ENCODE peak calls at places on chromosomes 4 and X, in four cellular contexts. One of them, this sample, is unnamed.

GRCh38 chr4:20248155-20248558 is 3.5 kb upstream of the SLIT2 start:
- DNase-seq in neural crest cell: no peak
- DNase-seq in fibroblast of the aortic adventitia: peak
- DNase-seq in endodermal cell: no peak
- DNase-seq in this sample: no peak

GRCh38 chrX:110394653-110395052 is 36.0 kb downstream of the RTL9 start:
- DNase-seq in neural crest cell: no peak
- DNase-seq in fibroblast of the aortic adventitia: peak
- DNase-seq in endodermal cell: no peak
- DNase-seq in this sample: no peak

GRCh38 chr4:156475322-156475721 is 496.3 kb downstream of the PDGFC start:
- DNase-seq in neural crest cell: no peak
- DNase-seq in fibroblast of the aortic adventitia: peak
- DNase-seq in endodermal cell: no peak
- DNase-seq in this sample: no peak

GRCh38 chr4:40940317-40940720 is 190.6 kb downstream of the NSUN7 start:
- DNase-seq in neural crest cell: no peak
- DNase-seq in fibroblast of the aortic adventitia: peak
- DNase-seq in endodermal cell: no peak
- DNase-seq in this sample: no peak

GRCh38 chr4:132540797-132541196 is 608.3 kb upstream of the PCDH10 start:
- DNase-seq in neural crest cell: no peak
- DNase-seq in fibroblast of the aortic adventitia: no peak
- DNase-seq in endodermal cell: no peak
- DNase-seq in this sample: no peak

GRCh38 chrX:153504445-153505016 is 9.8 kb downstream of the BGN start:
- DNase-seq in neural crest cell: no peak
- DNase-seq in fibroblast of the aortic adventitia: no peak
- DNase-seq in endodermal cell: no peak
- DNase-seq in this sample: no peak

GRCh38 chrX:38859602-38860001 is 58.3 kb downstream of the MID1IP1 start:
- DNase-seq in neural crest cell: no peak
- DNase-seq in fibroblast of the aortic adventitia: peak
- DNase-seq in endodermal cell: no peak
- DNase-seq in this sample: no peak

GRCh38 chr4:107151173-107151572 is 115.1 kb upstream of the DKK2 start:
- DNase-seq in neural crest cell: no peak
- DNase-seq in fibroblast of the aortic adventitia: no peak
- DNase-seq in endodermal cell: no peak
- DNase-seq in this sample: no peak

GRCh38 chrX:48496660-48497059 is 12.1 kb upstream of the PORCN start:
- DNase-seq in neural crest cell: no peak
- DNase-seq in fibroblast of the aortic adventitia: no peak
- DNase-seq in endodermal cell: no peak
- DNase-seq in this sample: no peak

GRCh38 chrX:8815460-8816065 is 14.4 kb upstream of the FAM9A start:
- DNase-seq in neural crest cell: peak
- DNase-seq in fibroblast of the aortic adventitia: peak
- DNase-seq in endodermal cell: peak
- DNase-seq in this sample: no peak

GRCh38 chr4:41258783-41259182 is 2.1 kb downstream of the UCHL1 start:
- DNase-seq in neural crest cell: no peak
- DNase-seq in fibroblast of the aortic adventitia: peak
- DNase-seq in endodermal cell: peak
- DNase-seq in this sample: peak

GRCh38 chr4:157992038-157992706 is 180.7 kb downstream of the GASK1B start:
- DNase-seq in neural crest cell: peak
- DNase-seq in fibroblast of the aortic adventitia: peak
- DNase-seq in endodermal cell: no peak
- DNase-seq in this sample: no peak

GRCh38 chr4:141563721-141564120 is 72.7 kb upstream of the IL15 start:
- DNase-seq in neural crest cell: no peak
- DNase-seq in fibroblast of the aortic adventitia: peak
- DNase-seq in endodermal cell: no peak
- DNase-seq in this sample: no peak

GRCh38 chr4:75048208-75048879 is 115.4 kb downstream of the PARM1 start:
- DNase-seq in neural crest cell: no peak
- DNase-seq in fibroblast of the aortic adventitia: no peak
- DNase-seq in endodermal cell: peak
- DNase-seq in this sample: peak

GRCh38 chr4:102819588-102820365 is 7.6 kb downstream of the UBE2D3 start:
- DNase-seq in neural crest cell: no peak
- DNase-seq in fibroblast of the aortic adventitia: no peak
- DNase-seq in endodermal cell: no peak
- DNase-seq in this sample: no peak

GRCh38 chrX:13419918-13420317 is 100.1 kb upstream of the ATXN3L start:
- DNase-seq in neural crest cell: no peak
- DNase-seq in fibroblast of the aortic adventitia: no peak
- DNase-seq in endodermal cell: no peak
- DNase-seq in this sample: no peak

GRCh38 chr4:38223801-38224236 is 263.6 kb downstream of the PTTG2 start:
- DNase-seq in neural crest cell: peak
- DNase-seq in fibroblast of the aortic adventitia: no peak
- DNase-seq in endodermal cell: no peak
- DNase-seq in this sample: no peak

GRCh38 chr4:94577136-94577535 is 125.4 kb downstream of the PDLIM5 start:
- DNase-seq in neural crest cell: no peak
- DNase-seq in fibroblast of the aortic adventitia: peak
- DNase-seq in endodermal cell: peak
- DNase-seq in this sample: peak

GRCh38 chrX:123217077-123217476 is 33.0 kb downstream of the GRIA3 start:
- DNase-seq in neural crest cell: no peak
- DNase-seq in fibroblast of the aortic adventitia: peak
- DNase-seq in endodermal cell: no peak
- DNase-seq in this sample: no peak

GRCh38 chr4:123415977-123416376 is 19.4 kb downstream of the SPRY1 start:
- DNase-seq in neural crest cell: no peak
- DNase-seq in fibroblast of the aortic adventitia: peak
- DNase-seq in endodermal cell: no peak
- DNase-seq in this sample: no peak

GRCh38 chr4:106210021-106210420 is 106.0 kb downstream of the TBCK start:
- DNase-seq in neural crest cell: no peak
- DNase-seq in fibroblast of the aortic adventitia: no peak
- DNase-seq in endodermal cell: no peak
- DNase-seq in this sample: no peak

GRCh38 chr4:185822791-185823190 is 10.8 kb upstream of the SORBS2 start:
- DNase-seq in neural crest cell: no peak
- DNase-seq in fibroblast of the aortic adventitia: no peak
- DNase-seq in endodermal cell: no peak
- DNase-seq in this sample: no peak

GRCh38 chrX:31329298-31329697 is 257.5 kb upstream of the FTHL17 start:
- DNase-seq in neural crest cell: no peak
- DNase-seq in fibroblast of the aortic adventitia: no peak
- DNase-seq in endodermal cell: no peak
- DNase-seq in this sample: no peak

GRCh38 chr4:931194-931959 is 739 bp downstream of the GAK start:
- DNase-seq in neural crest cell: no peak
- DNase-seq in fibroblast of the aortic adventitia: peak
- DNase-seq in endodermal cell: no peak
- DNase-seq in this sample: no peak

GRCh38 chrX:63930140-63930539 is 145.1 kb upstream of the ARHGEF9 start:
- DNase-seq in neural crest cell: no peak
- DNase-seq in fibroblast of the aortic adventitia: no peak
- DNase-seq in endodermal cell: peak
- DNase-seq in this sample: no peak

GRCh38 chr4:130424211-130424610 is 1328.3 kb downstream of the C4orf33 start:
- DNase-seq in neural crest cell: no peak
- DNase-seq in fibroblast of the aortic adventitia: no peak
- DNase-seq in endodermal cell: no peak
- DNase-seq in this sample: no peak

GRCh38 chr4:53889335-53890084 is 174.9 kb downstream of the CHIC2 start:
- DNase-seq in neural crest cell: no peak
- DNase-seq in fibroblast of the aortic adventitia: peak
- DNase-seq in endodermal cell: no peak
- DNase-seq in this sample: no peak

GRCh38 chrX:15146515-15146914 is 123.4 kb downstream of the ASB9 start:
- DNase-seq in neural crest cell: peak
- DNase-seq in fibroblast of the aortic adventitia: peak
- DNase-seq in endodermal cell: peak
- DNase-seq in this sample: peak

GRCh38 chrX:96098471-96098870 is 586.2 kb upstream of the DIAPH2 start:
- DNase-seq in neural crest cell: no peak
- DNase-seq in fibroblast of the aortic adventitia: no peak
- DNase-seq in endodermal cell: no peak
- DNase-seq in this sample: no peak

GRCh38 chr4:150367326-150367725 is 214.6 kb upstream of the MAB21L2 start:
- DNase-seq in neural crest cell: no peak
- DNase-seq in fibroblast of the aortic adventitia: no peak
- DNase-seq in endodermal cell: peak
- DNase-seq in this sample: no peak

GRCh38 chrX:29948653-29949052 is 266.7 kb upstream of the MAGEB2 start:
- DNase-seq in neural crest cell: no peak
- DNase-seq in fibroblast of the aortic adventitia: peak
- DNase-seq in endodermal cell: no peak
- DNase-seq in this sample: no peak

GRCh38 chr4:78937837-78938236 is 1.4 kb downstream of the PAQR3 start:
- DNase-seq in neural crest cell: no peak
- DNase-seq in fibroblast of the aortic adventitia: peak
- DNase-seq in endodermal cell: no peak
- DNase-seq in this sample: no peak

GRCh38 chr4:8853249-8853648 is 18.4 kb downstream of the HMX1 start:
- DNase-seq in neural crest cell: no peak
- DNase-seq in fibroblast of the aortic adventitia: no peak
- DNase-seq in endodermal cell: peak
- DNase-seq in this sample: peak

GRCh38 chr4:80202190-80202711 is 4.9 kb downstream of the PRDM8 start:
- DNase-seq in neural crest cell: peak
- DNase-seq in fibroblast of the aortic adventitia: peak
- DNase-seq in endodermal cell: peak
- DNase-seq in this sample: peak

GRCh38 chr4:10584042-10584441 is 100.5 kb downstream of the CLNK start:
- DNase-seq in neural crest cell: no peak
- DNase-seq in fibroblast of the aortic adventitia: peak
- DNase-seq in endodermal cell: no peak
- DNase-seq in this sample: no peak

GRCh38 chrX:43267652-43268051 is 388.4 kb upstream of the MAOA start:
- DNase-seq in neural crest cell: no peak
- DNase-seq in fibroblast of the aortic adventitia: no peak
- DNase-seq in endodermal cell: no peak
- DNase-seq in this sample: no peak

GRCh38 chr4:71338846-71339593 is at the start of gene SLC4A4:
- DNase-seq in neural crest cell: no peak
- DNase-seq in fibroblast of the aortic adventitia: peak
- DNase-seq in endodermal cell: no peak
- DNase-seq in this sample: no peak

GRCh38 chrX:121333942-121334341 is 286.5 kb downstream of the GLUD2 start:
- DNase-seq in neural crest cell: no peak
- DNase-seq in fibroblast of the aortic adventitia: no peak
- DNase-seq in endodermal cell: no peak
- DNase-seq in this sample: no peak
- TF ChIP-seq CTCF in neural crest cell: no peak
- TF ChIP-seq CTCF in fibroblast of the aortic adventitia: no peak
- TF ChIP-seq CTCF in endodermal cell: peak
- TF ChIP-seq CTCF in this sample: no peak

DNA sequence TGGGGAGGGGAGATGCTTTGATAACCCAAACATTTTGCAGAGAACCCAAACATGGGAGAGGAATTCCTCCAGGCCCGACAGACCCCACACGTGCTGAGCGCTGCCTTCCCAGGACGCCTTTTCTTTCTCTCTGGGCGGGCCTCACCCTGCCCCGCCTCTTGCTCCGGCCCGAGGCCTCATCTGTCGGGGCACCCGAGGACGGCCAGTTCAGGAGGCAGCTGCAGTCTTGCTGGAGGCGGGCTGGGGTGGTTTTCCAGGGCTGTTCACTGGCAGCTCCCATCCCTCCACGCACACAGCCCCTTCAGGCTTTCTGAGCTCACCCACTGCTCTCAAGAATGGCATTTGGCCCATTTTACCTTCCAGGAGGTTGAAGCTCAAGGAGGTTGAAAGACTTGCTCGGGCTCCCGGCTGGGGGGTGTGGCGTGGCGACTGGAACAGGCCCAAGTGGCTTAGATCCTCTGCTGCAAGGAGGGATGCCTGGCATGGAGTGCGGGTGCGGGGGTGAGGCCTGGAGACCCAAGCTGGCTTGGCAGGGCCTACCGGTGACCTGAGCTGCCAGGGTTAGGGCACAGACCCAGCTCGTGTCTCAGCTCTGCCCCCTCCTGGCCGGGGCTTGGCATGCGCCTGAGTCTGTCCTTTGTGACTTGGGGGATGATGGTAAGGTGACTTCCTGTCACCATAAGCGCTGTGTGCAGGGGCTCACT is 99.2 kb downstream of the PSAPL1 start:
- DNase-seq in neural crest cell: peak
- DNase-seq in fibroblast of the aortic adventitia: peak
- DNase-seq in endodermal cell: peak
- DNase-seq in this sample: peak
- TF ChIP-seq CTCF in neural crest cell: peak
- TF ChIP-seq CTCF in fibroblast of the aortic adventitia: peak
- TF ChIP-seq CTCF in endodermal cell: peak
- TF ChIP-seq CTCF in this sample: peak

GRCh38 chr4:82801910-82802521 is 3.4 kb upstream of the SCD5 start:
- DNase-seq in neural crest cell: no peak
- DNase-seq in fibroblast of the aortic adventitia: peak
- DNase-seq in endodermal cell: no peak
- DNase-seq in this sample: peak
- TF ChIP-seq CTCF in neural crest cell: peak
- TF ChIP-seq CTCF in fibroblast of the aortic adventitia: peak
- TF ChIP-seq CTCF in endodermal cell: peak
- TF ChIP-seq CTCF in this sample: no peak

DNA sequence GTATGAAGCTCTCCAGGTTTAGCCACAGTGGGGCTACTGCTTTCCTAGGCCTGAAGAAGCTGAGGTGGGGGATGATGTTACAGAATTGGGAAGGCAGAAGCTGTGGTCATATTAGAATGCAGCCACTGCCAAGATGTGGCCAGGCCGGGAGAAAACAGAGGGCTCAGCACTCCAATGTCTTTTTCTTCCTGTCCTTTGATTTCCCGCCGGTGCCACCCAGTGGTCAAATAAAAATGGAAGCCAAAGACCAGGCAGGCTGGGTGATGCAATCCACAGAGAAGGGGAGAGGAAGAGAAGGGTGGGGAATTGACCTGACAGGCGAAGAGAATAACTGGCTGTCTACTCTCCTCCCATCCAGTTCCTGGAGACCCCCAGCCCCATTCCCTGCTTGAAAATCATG is 94.9 kb upstream of the SHISA3 start:
- DNase-seq in neural crest cell: peak
- DNase-seq in fibroblast of the aortic adventitia: peak
- DNase-seq in endodermal cell: peak
- DNase-seq in this sample: peak
- TF ChIP-seq CTCF in neural crest cell: peak
- TF ChIP-seq CTCF in fibroblast of the aortic adventitia: peak
- TF ChIP-seq CTCF in endodermal cell: peak
- TF ChIP-seq CTCF in this sample: peak

This sample was measured in glutamatergic neuron.